ENCODE peak calls at places on chromosomes 16 and 17, in five cellular contexts. One of them, this sample, is unnamed.

GRCh38 chr17:82865996-82866395 is 26.2 kb upstream of the ZNF750 start:
- DNase-seq in mucosa of descending colon: no peak
- DNase-seq in AG09309: no peak
- DNase-seq in breast epithelium: no peak
- DNase-seq in sigmoid colon: no peak
- DNase-seq in this sample: no peak

GRCh38 chr17:7438050-7438614 is 1.2 kb upstream of the FGF11 start:
- DNase-seq in mucosa of descending colon: peak
- DNase-seq in AG09309: no peak
- DNase-seq in breast epithelium: peak
- DNase-seq in sigmoid colon: no peak
- DNase-seq in this sample: no peak

GRCh38 chr16:49532243-49532870 is 158.8 kb downstream of the C16orf78 start:
- DNase-seq in mucosa of descending colon: no peak
- DNase-seq in AG09309: no peak
- DNase-seq in breast epithelium: no peak
- DNase-seq in sigmoid colon: no peak
- DNase-seq in this sample: no peak

GRCh38 chr17:31318298-31319190 is 2.9 kb downstream of the EVI2A start:
- DNase-seq in mucosa of descending colon: peak
- DNase-seq in AG09309: peak
- DNase-seq in breast epithelium: peak
- DNase-seq in sigmoid colon: peak
- DNase-seq in this sample: peak

GRCh38 chr16:82936941-82937551 is 310.3 kb downstream of the CDH13 start:
- DNase-seq in mucosa of descending colon: no peak
- DNase-seq in AG09309: no peak
- DNase-seq in breast epithelium: no peak
- DNase-seq in sigmoid colon: no peak
- DNase-seq in this sample: peak

GRCh38 chr17:32125848-32126153 is 16.5 kb upstream of the RHOT1 start:
- DNase-seq in mucosa of descending colon: no peak
- DNase-seq in AG09309: no peak
- DNase-seq in breast epithelium: no peak
- DNase-seq in sigmoid colon: no peak
- DNase-seq in this sample: no peak

GRCh38 chr16:56574625-56575024 is 9.8 kb downstream of the MT4 start:
- DNase-seq in mucosa of descending colon: no peak
- DNase-seq in AG09309: no peak
- DNase-seq in breast epithelium: no peak
- DNase-seq in sigmoid colon: no peak
- DNase-seq in this sample: no peak

GRCh38 chr16:89152831-89153700 is 18.5 kb upstream of the CDH15 start:
- DNase-seq in mucosa of descending colon: no peak
- DNase-seq in AG09309: no peak
- DNase-seq in breast epithelium: no peak
- DNase-seq in sigmoid colon: no peak
- DNase-seq in this sample: no peak

GRCh38 chr16:47848481-47849109 is 307.2 kb downstream of the ABCC12 start:
- DNase-seq in mucosa of descending colon: no peak
- DNase-seq in AG09309: no peak
- DNase-seq in breast epithelium: no peak
- DNase-seq in sigmoid colon: no peak
- DNase-seq in this sample: peak

GRCh38 chr16:25868966-25869365 is 177.2 kb downstream of the HS3ST4 start:
- DNase-seq in mucosa of descending colon: no peak
- DNase-seq in AG09309: no peak
- DNase-seq in breast epithelium: no peak
- DNase-seq in sigmoid colon: no peak
- DNase-seq in this sample: no peak

GRCh38 chr16:31386157-31386984 is 6.8 kb upstream of the ITGAD start:
- DNase-seq in mucosa of descending colon: peak
- DNase-seq in AG09309: peak
- DNase-seq in breast epithelium: no peak
- DNase-seq in sigmoid colon: no peak
- DNase-seq in this sample: peak

GRCh38 chr16:11914210-11914758 is 1.5 kb downstream of the GSPT1 start:
- DNase-seq in mucosa of descending colon: no peak
- DNase-seq in AG09309: no peak
- DNase-seq in breast epithelium: no peak
- DNase-seq in sigmoid colon: no peak
- DNase-seq in this sample: no peak

GRCh38 chr16:57648590-57649442 is 19.3 kb upstream of the ADGRG3 start:
- DNase-seq in mucosa of descending colon: peak
- DNase-seq in AG09309: no peak
- DNase-seq in breast epithelium: peak
- DNase-seq in sigmoid colon: peak
- DNase-seq in this sample: peak

GRCh38 chr16:47858333-47859067 is 297.3 kb downstream of the ABCC12 start:
- DNase-seq in mucosa of descending colon: no peak
- DNase-seq in AG09309: no peak
- DNase-seq in breast epithelium: no peak
- DNase-seq in sigmoid colon: no peak
- DNase-seq in this sample: no peak

GRCh38 chr17:1467258-1467657 is 11.2 kb upstream of the CRK start:
- DNase-seq in mucosa of descending colon: no peak
- DNase-seq in AG09309: no peak
- DNase-seq in breast epithelium: no peak
- DNase-seq in sigmoid colon: no peak
- DNase-seq in this sample: no peak

GRCh38 chr17:12229315-12229714 is 208.6 kb downstream of the MAP2K4 start:
- DNase-seq in mucosa of descending colon: no peak
- DNase-seq in AG09309: no peak
- DNase-seq in breast epithelium: no peak
- DNase-seq in sigmoid colon: no peak
- DNase-seq in this sample: no peak

GRCh38 chr16:82704369-82704768 is 77.6 kb downstream of the CDH13 start:
- DNase-seq in mucosa of descending colon: no peak
- DNase-seq in AG09309: no peak
- DNase-seq in breast epithelium: no peak
- DNase-seq in sigmoid colon: no peak
- DNase-seq in this sample: no peak

GRCh38 chr17:62965149-62965648 is 836 bp upstream of the TANC2 start:
- DNase-seq in mucosa of descending colon: no peak
- DNase-seq in AG09309: no peak
- DNase-seq in breast epithelium: no peak
- DNase-seq in sigmoid colon: no peak
- DNase-seq in this sample: peak

GRCh38 chr16:8863594-8864424 is 5.0 kb downstream of the CARHSP1 start:
- DNase-seq in mucosa of descending colon: peak
- DNase-seq in AG09309: no peak
- DNase-seq in breast epithelium: no peak
- DNase-seq in sigmoid colon: no peak
- DNase-seq in this sample: peak

GRCh38 chr17:78817123-78817522 is 23.5 kb downstream of the USP36 start:
- DNase-seq in mucosa of descending colon: peak
- DNase-seq in AG09309: no peak
- DNase-seq in breast epithelium: no peak
- DNase-seq in sigmoid colon: no peak
- DNase-seq in this sample: no peak

GRCh38 chr17:47244697-47245096 is 8.9 kb upstream of the ITGB3 start:
- DNase-seq in mucosa of descending colon: no peak
- DNase-seq in AG09309: no peak
- DNase-seq in breast epithelium: no peak
- DNase-seq in sigmoid colon: no peak
- DNase-seq in this sample: peak

GRCh38 chr16:47018223-47018891 is 44.9 kb upstream of the DNAJA2 start:
- DNase-seq in mucosa of descending colon: peak
- DNase-seq in AG09309: no peak
- DNase-seq in breast epithelium: peak
- DNase-seq in sigmoid colon: no peak
- DNase-seq in this sample: peak

GRCh38 chr17:55264273-55264639 is 504 bp upstream of the HLF start:
- DNase-seq in mucosa of descending colon: no peak
- DNase-seq in AG09309: no peak
- DNase-seq in breast epithelium: no peak
- DNase-seq in sigmoid colon: no peak
- DNase-seq in this sample: no peak

GRCh38 chr17:48954300-48954755 is 9.7 kb upstream of the SNF8 start:
- DNase-seq in mucosa of descending colon: peak
- DNase-seq in AG09309: no peak
- DNase-seq in breast epithelium: no peak
- DNase-seq in sigmoid colon: no peak
- DNase-seq in this sample: peak

GRCh38 chr16:74577882-74578366 is 29.0 kb downstream of the GLG1 start:
- DNase-seq in mucosa of descending colon: no peak
- DNase-seq in AG09309: peak
- DNase-seq in breast epithelium: no peak
- DNase-seq in sigmoid colon: no peak
- DNase-seq in this sample: peak

GRCh38 chr17:50946223-50946890 is 80.2 kb upstream of the TOB1 start:
- DNase-seq in mucosa of descending colon: no peak
- DNase-seq in AG09309: no peak
- DNase-seq in breast epithelium: no peak
- DNase-seq in sigmoid colon: peak
- DNase-seq in this sample: no peak

DNA sequence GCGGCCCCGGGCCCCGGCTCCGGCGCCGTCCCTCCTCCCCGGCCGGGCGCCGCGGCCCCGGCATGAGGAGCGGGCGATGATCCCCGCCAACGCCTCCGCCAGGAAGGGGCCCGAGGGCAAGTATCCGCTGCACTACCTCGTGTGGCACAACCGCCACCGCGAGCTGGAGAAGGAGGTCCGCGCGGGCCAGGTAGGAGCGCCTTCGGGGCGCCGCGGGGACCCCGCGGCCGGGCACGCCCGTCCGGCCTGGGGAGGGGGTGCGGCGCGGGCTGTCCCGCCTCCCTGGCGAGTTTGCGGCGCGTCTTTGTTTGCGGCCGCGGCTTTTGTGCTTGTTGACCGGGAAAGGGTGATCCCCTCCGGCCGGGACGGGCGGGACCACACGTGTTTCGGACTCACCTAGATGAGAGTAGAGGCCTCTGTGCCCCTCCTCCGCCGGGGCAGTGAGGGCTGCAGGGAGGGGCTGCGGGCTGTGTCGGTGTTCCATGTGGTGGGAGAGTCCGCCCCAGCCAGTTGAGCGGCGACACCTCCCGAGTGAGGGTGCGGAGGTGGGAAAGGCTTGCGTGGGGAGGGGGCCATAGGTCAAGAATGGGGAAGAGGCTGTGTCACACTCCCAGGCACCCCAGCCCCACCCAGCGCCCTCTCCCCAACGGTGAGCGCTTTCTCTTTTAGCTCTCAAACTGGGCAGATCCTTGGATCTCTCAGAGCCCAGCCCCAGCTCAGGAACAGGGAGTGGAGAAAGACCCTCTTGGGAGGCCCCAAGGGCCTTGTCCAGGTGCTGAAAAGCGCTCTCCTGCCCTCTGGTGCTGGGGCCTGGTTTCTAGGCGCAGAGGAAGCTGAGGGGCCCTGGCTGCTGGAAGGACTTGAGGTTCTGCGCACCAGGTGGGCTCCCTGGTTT is 861 bp downstream of the ANKRD13B start:
- DNase-seq in mucosa of descending colon: no peak
- DNase-seq in AG09309: no peak
- DNase-seq in breast epithelium: no peak
- DNase-seq in sigmoid colon: peak
- DNase-seq in this sample: no peak
- TF ChIP-seq CTCF in mucosa of descending colon: no peak
- TF ChIP-seq CTCF in AG09309: peak
- TF ChIP-seq CTCF in breast epithelium: no peak
- TF ChIP-seq CTCF in sigmoid colon: no peak
- TF ChIP-seq CTCF in this sample: peak

DNA sequence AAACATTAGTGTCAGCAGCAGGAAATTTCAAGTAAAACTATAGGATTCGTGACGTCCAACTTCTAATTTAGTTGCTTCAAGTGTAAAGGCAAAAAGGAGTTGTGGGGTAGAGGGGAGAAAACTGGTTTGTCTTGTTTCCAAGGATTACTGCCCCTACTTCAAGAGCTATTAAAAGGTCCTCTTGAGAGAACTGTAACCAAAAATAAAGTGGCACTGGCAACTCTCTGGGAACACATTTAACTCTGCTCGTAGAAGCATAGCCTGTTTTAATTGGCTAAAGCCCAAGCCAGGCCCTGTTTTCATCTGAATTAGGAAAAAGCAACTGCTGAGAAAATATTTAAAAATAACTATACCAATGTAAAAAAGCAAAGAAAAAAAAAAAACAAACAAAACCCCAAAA is 51.8 kb upstream of the AKAP1 start:
- DNase-seq in mucosa of descending colon: peak
- DNase-seq in AG09309: no peak
- DNase-seq in breast epithelium: no peak
- DNase-seq in sigmoid colon: no peak
- DNase-seq in this sample: no peak
- H3K4me3 ChIP-seq in mucosa of descending colon: no peak
- H3K4me3 ChIP-seq in AG09309: no peak
- H3K4me3 ChIP-seq in breast epithelium: no peak
- H3K4me3 ChIP-seq in sigmoid colon: no peak
- H3K4me3 ChIP-seq in this sample: no peak

DNA sequence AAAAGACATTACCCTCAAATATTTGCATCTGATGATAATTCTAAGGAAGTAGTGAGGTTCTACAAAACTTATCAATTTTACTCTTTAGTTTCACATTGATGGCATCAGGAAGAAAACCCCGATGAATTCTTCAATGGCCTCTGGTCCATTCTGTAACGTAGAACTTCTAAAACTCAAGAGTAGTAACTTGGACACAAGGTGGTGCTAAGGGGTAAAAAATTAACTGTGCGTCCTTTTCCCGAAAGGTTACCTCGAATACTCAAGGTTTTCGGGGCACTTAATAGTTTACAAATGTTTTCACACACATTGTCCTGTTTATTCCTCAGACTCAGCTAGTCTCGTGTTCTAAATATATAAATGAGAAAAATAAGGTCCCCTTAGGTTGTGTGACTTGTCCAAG is 517.3 kb upstream of the ZFHX3 start:
- DNase-seq in mucosa of descending colon: no peak
- DNase-seq in AG09309: peak
- DNase-seq in breast epithelium: no peak
- DNase-seq in sigmoid colon: no peak
- DNase-seq in this sample: no peak
- TF ChIP-seq CTCF in mucosa of descending colon: no peak
- TF ChIP-seq CTCF in AG09309: peak
- TF ChIP-seq CTCF in breast epithelium: no peak
- TF ChIP-seq CTCF in sigmoid colon: peak
- TF ChIP-seq CTCF in this sample: no peak

DNA sequence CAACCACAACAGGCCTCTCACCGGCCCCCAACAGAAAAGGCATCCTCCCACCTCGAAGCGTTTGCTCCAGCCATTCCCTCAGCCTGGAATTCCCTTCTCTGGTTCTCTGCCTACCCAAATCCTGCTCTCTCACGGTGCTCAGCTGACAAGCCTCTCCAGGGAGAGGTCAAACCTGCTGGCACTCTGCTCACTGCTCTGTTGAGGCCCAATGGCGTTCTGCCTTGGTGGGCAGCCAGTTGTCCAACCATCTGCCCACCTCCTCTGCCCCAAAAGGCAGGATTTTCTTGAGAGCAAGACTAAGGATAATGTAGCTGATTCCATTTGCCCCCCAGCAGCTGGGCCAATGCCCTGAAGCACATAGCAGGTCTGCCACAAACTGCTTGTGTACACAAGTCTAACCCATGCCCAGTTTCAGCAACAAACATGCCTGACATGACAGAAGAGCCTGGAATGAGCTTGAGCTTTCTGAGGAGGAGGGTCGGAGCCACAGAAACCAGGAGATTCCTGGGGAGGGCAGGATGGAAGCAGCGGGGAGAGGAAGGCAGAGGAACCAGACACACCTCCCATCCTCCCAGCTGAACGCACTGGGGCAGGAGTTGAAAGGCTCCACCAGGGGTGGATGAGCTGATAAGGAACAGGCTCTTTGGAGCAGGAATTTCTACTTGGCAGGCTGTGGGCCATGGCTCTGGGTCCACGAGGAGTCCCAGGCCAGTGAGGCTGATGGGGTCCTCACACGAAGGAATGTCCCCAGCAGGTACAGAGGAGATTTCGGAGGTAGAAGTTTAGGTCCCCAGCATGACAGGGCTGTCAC is 23.9 kb downstream of the ARHGAP27 start:
- DNase-seq in mucosa of descending colon: peak
- DNase-seq in AG09309: no peak
- DNase-seq in breast epithelium: no peak
- DNase-seq in sigmoid colon: no peak
- DNase-seq in this sample: no peak
- H3K4me3 ChIP-seq in mucosa of descending colon: no peak
- H3K4me3 ChIP-seq in AG09309: no peak
- H3K4me3 ChIP-seq in breast epithelium: peak
- H3K4me3 ChIP-seq in sigmoid colon: no peak
- H3K4me3 ChIP-seq in this sample: no peak